ENCODE peak calls at places on chromosomes 12 and 14, in seven cellular contexts. L, X, D, O, K, T and Z are unnamed samples.

GRCh38 chr12:116160196-116160595 is 117.3 kb downstream of the MED13L start:
- DNase-seq in L (peak), X (no peak), D (peak), O (no peak), K (no peak), T (no peak), Z (no peak)

GRCh38 chr14:106605548-106606448 is 1079.4 kb downstream of the TMEM121 start:
- DNase-seq in L (no peak), X (peak), D (peak), O (no peak), K (peak), T (no peak), Z (no peak)

GRCh38 chr14:65949711-65950516 is 536.3 kb upstream of the CCDC196 start:
- DNase-seq in L (no peak), X (no peak), D (peak), O (peak), K (no peak), T (no peak), Z (peak)

GRCh38 chr14:54809767-54810166 is 92.9 kb downstream of the GCH1 start:
- DNase-seq in L (no peak), X (no peak), D (no peak), O (no peak), K (no peak), T (peak), Z (no peak)

GRCh38 chr12:51620448-51620847 is 29.4 kb downstream of the SCN8A start:
- DNase-seq in L (no peak), X (no peak), D (no peak), O (no peak), K (no peak), T (no peak), Z (no peak)

GRCh38 chr14:85516239-85517112 is 13.5 kb upstream of the FLRT2 start:
- DNase-seq in L (no peak), X (no peak), D (no peak), O (no peak), K (no peak), T (no peak), Z (no peak)

GRCh38 chr12:63098851-63099250 is 52.1 kb downstream of the AVPR1A start:
- DNase-seq in L (no peak), X (no peak), D (peak), O (no peak), K (no peak), T (no peak), Z (no peak)

GRCh38 chr12:22340143-22340542 is 5.6 kb upstream of the ST8SIA1 start:
- DNase-seq in L (no peak), X (peak), D (no peak), O (no peak), K (no peak), T (no peak), Z (no peak)

GRCh38 chr14:23610090-23610814 is 25.9 kb upstream of the DHRS2 start:
- DNase-seq in L (no peak), X (no peak), D (no peak), O (no peak), K (no peak), T (no peak), Z (no peak)

GRCh38 chr14:76917759-76918175 is 91.6 kb downstream of the LRRC74A start:
- DNase-seq in L (no peak), X (no peak), D (no peak), O (peak), K (no peak), T (no peak), Z (peak)

GRCh38 chr12:96402061-96402460 is 1.8 kb upstream of the CDK17 start:
- DNase-seq in L (no peak), X (no peak), D (no peak), O (no peak), K (no peak), T (no peak), Z (no peak)

GRCh38 chr12:75389706-75390105 is 1.2 kb upstream of the GLIPR1L2 start:
- DNase-seq in L (no peak), X (no peak), D (no peak), O (no peak), K (no peak), T (no peak), Z (no peak)

GRCh38 chr12:93662961-93663728 is 14.0 kb upstream of the CRADD start:
- DNase-seq in L (no peak), X (no peak), D (no peak), O (no peak), K (no peak), T (no peak), Z (no peak)

GRCh38 chr14:74945261-74945851 is 10.0 kb downstream of the PGF start:
- DNase-seq in L (no peak), X (no peak), D (peak), O (peak), K (peak), T (no peak), Z (no peak)

GRCh38 chr12:113868365-113868764 is 97.8 kb downstream of the RBM19 start:
- DNase-seq in L (no peak), X (no peak), D (no peak), O (no peak), K (no peak), T (no peak), Z (no peak)

GRCh38 chr12:89346741-89347324 is 5.5 kb downstream of the DUSP6 start:
- DNase-seq in L (no peak), X (no peak), D (no peak), O (peak), K (no peak), T (no peak), Z (no peak)

GRCh38 chr14:95242870-95243269 is 76.8 kb downstream of the CLMN start:
- DNase-seq in L (no peak), X (no peak), D (no peak), O (no peak), K (no peak), T (no peak), Z (no peak)

GRCh38 chr14:56759094-56759493 is 51.2 kb downstream of the OTX2 start:
- DNase-seq in L (no peak), X (no peak), D (no peak), O (no peak), K (no peak), T (no peak), Z (no peak)

GRCh38 chr14:70803321-70804110 is 5.8 kb downstream of the MAP3K9 start:
- DNase-seq in L (no peak), X (no peak), D (no peak), O (no peak), K (no peak), T (no peak), Z (no peak)

GRCh38 chr14:83006071-83006670 is 1472.5 kb upstream of the SEL1L start:
- DNase-seq in L (no peak), X (no peak), D (no peak), O (no peak), K (no peak), T (no peak), Z (no peak)

GRCh38 chr12:116018282-116018681 is 259.2 kb downstream of the MED13L start:
- DNase-seq in L (no peak), X (no peak), D (no peak), O (no peak), K (no peak), T (no peak), Z (no peak)

GRCh38 chr14:81353691-81354323 is 46.3 kb downstream of the STON2 start:
- DNase-seq in L (no peak), X (no peak), D (peak), O (no peak), K (no peak), T (no peak), Z (no peak)

GRCh38 chr14:31572955-31573354 is 11.8 kb downstream of the NUBPL start:
- DNase-seq in L (no peak), X (no peak), D (no peak), O (no peak), K (no peak), T (no peak), Z (no peak)

GRCh38 chr12:49057888-49058287 is 2.7 kb downstream of the KMT2D start:
- DNase-seq in L (no peak), X (no peak), D (peak), O (no peak), K (no peak), T (no peak), Z (no peak)

GRCh38 chr12:130619378-130619970 is 96.6 kb downstream of the RIMBP2 start:
- DNase-seq in L (no peak), X (no peak), D (no peak), O (peak), K (no peak), T (no peak), Z (no peak)

GRCh38 chr14:93734086-93734822 is 54.0 kb downstream of the PRIMA1 start:
- DNase-seq in L (no peak), X (no peak), D (peak), O (no peak), K (peak), T (no peak), Z (no peak)

GRCh38 chr12:122123051-122123760 is 44.6 kb downstream of the MLXIP start:
- DNase-seq in L (no peak), X (peak), D (peak), O (peak), K (no peak), T (no peak), Z (peak)

GRCh38 chr12:32290411-32290810 is 108.9 kb upstream of the FGD4 start:
- DNase-seq in L (no peak), X (no peak), D (peak), O (no peak), K (no peak), T (no peak), Z (no peak)

GRCh38 chr12:121451931-121452330 is 52.0 kb downstream of the RNF34 start:
- DNase-seq in L (no peak), X (no peak), D (no peak), O (no peak), K (no peak), T (no peak), Z (no peak)

GRCh38 chr12:119748512-119748911 is 80.6 kb downstream of the PRKAB1 start:
- DNase-seq in L (no peak), X (no peak), D (no peak), O (no peak), K (no peak), T (no peak), Z (no peak)

GRCh38 chr14:59337151-59337611 is 128.0 kb downstream of the GPR135 start:
- DNase-seq in L (no peak), X (no peak), D (no peak), O (peak), K (no peak), T (no peak), Z (peak)

GRCh38 chr14:29227631-29228030 is 461.0 kb downstream of the FOXG1 start:
- DNase-seq in L (no peak), X (no peak), D (no peak), O (no peak), K (no peak), T (no peak), Z (no peak)

GRCh38 chr14:33938131-33938949 is 12.5 kb downstream of the EGLN3 start:
- DNase-seq in L (no peak), X (peak), D (peak), O (peak), K (peak), T (no peak), Z (no peak)

GRCh38 chr12:54411398-54412241 is 7.4 kb downstream of the ITGA5 start:
- DNase-seq in L (peak), X (peak), D (peak), O (peak), K (peak), T (no peak), Z (no peak)

DNA sequence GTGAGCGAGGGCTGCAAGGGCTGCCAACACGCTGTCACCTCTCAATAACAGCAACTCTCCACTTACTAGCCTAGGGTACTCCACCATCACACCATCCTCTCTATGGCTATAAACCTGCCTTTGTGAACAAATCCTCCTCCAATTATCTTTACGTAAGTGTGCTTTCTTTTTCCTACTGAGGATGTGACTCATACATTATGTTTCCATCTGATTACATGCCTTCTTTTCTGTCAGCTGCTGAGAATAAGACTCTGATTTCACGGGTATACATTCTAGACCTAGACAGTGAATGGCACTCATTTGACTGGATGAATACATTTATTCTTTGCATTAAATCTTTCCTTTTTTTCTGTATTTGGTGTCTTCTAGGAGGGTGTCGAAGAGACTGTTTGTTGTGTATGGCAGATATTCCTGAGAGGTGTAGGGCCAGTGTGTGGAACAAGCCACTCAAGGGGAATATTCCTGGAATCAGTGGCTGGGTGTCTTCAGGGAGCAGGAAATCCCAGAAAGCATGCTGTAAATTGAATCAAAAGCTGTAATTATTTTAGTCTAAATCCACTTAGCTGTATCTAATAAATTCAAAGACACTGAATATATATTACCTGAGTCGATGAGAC is 327.3 kb upstream of the TMTC1 start:
- DNase-seq in L (no peak), X (no peak), D (no peak), O (no peak), K (no peak), T (no peak), Z (no peak)
- TF ChIP-seq POLR2AphosphoS5 in L (no peak), X (no peak), D (no peak), O (no peak), K (no peak), T (no peak), Z (no peak)

GRCh38 chr12:57263096-57263495 is 12.1 kb upstream of the STAC3 start:
- DNase-seq in L (no peak), X (no peak), D (no peak), O (no peak), K (no peak), T (no peak), Z (no peak)
- TF ChIP-seq CTCF in L (no peak), X (no peak), D (no peak), O (no peak), K (no peak), T (no peak), Z (no peak)

GRCh38 chr14:49893309-49894213 is 679 bp downstream of the ARF6 start:
- DNase-seq in L (no peak), X (peak), D (peak), O (peak), K (peak), T (no peak), Z (peak)

GRCh38 chr14:49896956-49897355 is 4.1 kb downstream of the ARF6 start:
- DNase-seq in L (no peak), X (no peak), D (no peak), O (no peak), K (no peak), T (no peak), Z (no peak)

GRCh38 chr14:49897965-49898364 is 5.1 kb downstream of the ARF6 start:
- DNase-seq in L (no peak), X (no peak), D (no peak), O (no peak), K (no peak), T (no peak), Z (no peak)

GRCh38 chr14:49897414-49897813 is 4.5 kb downstream of the ARF6 start:
- DNase-seq in L (no peak), X (no peak), D (no peak), O (no peak), K (no peak), T (no peak), Z (no peak)

DNA sequence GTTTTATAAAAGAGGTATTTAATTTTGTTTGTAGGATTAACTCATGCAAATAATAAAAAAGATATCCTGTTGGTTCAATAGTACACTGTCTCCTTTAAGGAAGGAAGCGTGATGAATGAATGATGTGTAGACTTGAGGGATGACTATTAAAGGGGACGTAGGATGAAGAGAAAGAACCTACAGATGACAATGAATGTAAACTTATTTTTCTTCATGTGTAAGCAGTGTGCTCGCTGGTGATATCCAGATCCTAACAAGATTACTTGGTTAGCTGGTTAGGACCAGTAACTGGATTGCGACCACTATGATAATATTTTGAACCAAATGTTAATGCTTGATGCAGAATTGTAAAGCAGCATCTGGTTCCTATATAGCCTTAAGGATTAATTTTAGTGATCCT is 2.6 kb downstream of the ARF6 start:
- DNase-seq in L (no peak), X (no peak), D (no peak), O (no peak), K (no peak), T (no peak), Z (no peak)
- TF ChIP-seq POLR2AphosphoS5 in L (no peak), X (no peak), D (no peak), O (no peak), K (no peak), T (no peak), Z (no peak)

GRCh38 chr14:43795600-43796228 is 711.4 kb downstream of the FSCB start:
- DNase-seq in L (no peak), X (no peak), D (no peak), O (no peak), K (no peak), T (no peak), Z (no peak)
- TF ChIP-seq CTCF in L (peak), X (no peak), D (no peak), O (no peak), K (no peak), T (no peak), Z (no peak)

GRCh38 chr14:100192250-100192671 is 32.8 kb upstream of the DEGS2 start:
- DNase-seq in L (no peak), X (peak), D (no peak), O (peak), K (peak), T (no peak), Z (peak)

GRCh38 chr14:100190126-100190525 is 30.7 kb upstream of the DEGS2 start:
- DNase-seq in L (no peak), X (no peak), D (no peak), O (no peak), K (no peak), T (no peak), Z (no peak)

GRCh38 chr14:100193417-100194357 is 34.2 kb upstream of the DEGS2 start:
- DNase-seq in L (no peak), X (no peak), D (peak), O (no peak), K (no peak), T (no peak), Z (peak)

GRCh38 chr14:100191584-100192249 is 32.3 kb upstream of the DEGS2 start:
- DNase-seq in L (no peak), X (no peak), D (no peak), O (no peak), K (no peak), T (no peak), Z (peak)

DNA sequence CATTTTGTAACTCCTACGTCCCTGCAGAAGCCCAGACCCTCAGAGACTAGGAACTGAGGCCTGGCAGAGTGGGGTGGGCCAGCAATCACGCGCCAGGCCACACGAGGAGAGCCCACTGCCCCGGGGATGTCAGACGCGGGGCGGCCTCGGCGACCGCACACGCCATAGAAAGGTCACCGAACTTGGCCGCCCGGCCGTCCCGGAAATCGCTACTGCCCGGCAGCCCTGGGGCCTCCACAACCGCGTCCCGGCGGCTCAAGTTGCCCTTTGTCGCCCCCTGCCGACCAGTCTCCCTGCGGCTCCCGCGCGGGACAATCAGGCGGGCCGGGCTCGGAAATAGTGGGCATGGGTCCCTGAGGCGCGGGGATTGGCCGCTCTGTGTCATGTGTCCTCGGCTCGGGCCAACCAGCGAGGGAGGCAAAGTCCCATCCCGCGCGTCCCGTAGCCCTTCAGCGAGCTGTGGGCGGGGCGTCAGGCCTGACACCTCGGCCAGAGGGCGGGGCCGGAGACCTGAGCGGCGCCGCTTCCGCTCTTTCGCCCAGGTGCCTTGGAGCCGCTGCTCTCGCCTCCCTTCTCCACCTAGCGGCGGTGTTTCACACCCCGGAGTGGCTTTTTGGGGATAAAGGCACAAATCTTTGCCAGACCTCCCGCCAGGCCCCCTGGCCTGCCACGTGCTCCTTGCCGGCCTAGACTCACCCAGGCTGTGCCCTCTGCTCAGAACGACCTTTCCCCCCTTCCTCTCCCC is 33.4 kb upstream of the DEGS2 start:
- DNase-seq in L (peak), X (peak), D (peak), O (peak), K (peak), T (peak), Z (peak)
- TF ChIP-seq POLR2AphosphoS5 in L (peak), X (peak), D (peak), O (peak), K (peak), T (peak), Z (peak)

GRCh38 chr14:98786456-98786855 is 485.5 kb downstream of the BCL11B start:
- DNase-seq in L (no peak), X (no peak), D (no peak), O (no peak), K (no peak), T (peak), Z (no peak)
- TF ChIP-seq CTCF in L (no peak), X (no peak), D (no peak), O (no peak), K (no peak), T (no peak), Z (no peak)

DNA sequence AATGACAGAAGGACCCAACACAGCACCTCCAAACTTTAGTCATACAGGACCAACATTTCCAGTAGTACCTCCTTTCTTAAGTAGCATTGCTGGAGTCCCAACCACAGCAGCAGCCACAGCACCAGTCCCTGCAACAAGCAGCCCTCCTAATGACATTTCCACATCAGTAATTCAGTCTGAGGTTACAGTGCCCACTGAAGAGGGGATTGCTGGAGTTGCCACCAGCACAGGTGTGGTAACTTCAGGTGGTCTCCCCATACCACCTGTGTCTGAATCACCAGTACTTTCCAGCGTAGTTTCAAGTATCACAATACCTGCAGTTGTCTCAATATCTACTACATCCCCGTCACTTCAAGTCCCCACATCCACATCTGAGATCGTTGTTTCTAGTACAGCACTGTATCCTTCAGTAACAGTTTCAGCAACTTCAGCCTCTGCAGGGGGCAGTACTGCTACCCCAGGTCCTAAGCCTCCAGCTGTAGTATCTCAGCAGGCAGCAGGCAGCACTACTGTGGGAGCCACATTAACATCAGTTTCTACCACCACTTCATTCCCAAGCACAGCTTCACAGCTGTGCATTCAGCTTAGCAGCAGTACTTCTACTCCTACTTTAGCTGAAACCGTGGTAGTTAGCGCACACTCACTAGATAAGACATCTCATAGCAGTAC is 64.6 kb downstream of the RAD52 start:
- DNase-seq in L (no peak), X (no peak), D (no peak), O (no peak), K (no peak), T (no peak), Z (no peak)
- TF ChIP-seq POLR2AphosphoS5 in L (no peak), X (no peak), D (no peak), O (no peak), K (no peak), T (no peak), Z (no peak)